ENCODE peak calls at places on chromosomes 16 and 17, in seven cellular contexts. One of them, this sample, is unnamed. For H3K4me1, the result is how much of the 10 kb centered on the place peaks cover.

GRCh38 chr16:56625943-56626654 is 518 bp downstream of the MT1E start:
- DNase-seq in sigmoid colon: peak
- DNase-seq in body of pancreas: peak
- DNase-seq in ovary: peak
- DNase-seq in HCT116: no peak
- DNase-seq in A549: no peak
- DNase-seq in spleen: no peak
- DNase-seq in this sample: peak

GRCh38 chr17:13539421-13539820 is 62.3 kb downstream of the HS3ST3A1 start:
- DNase-seq in sigmoid colon: no peak
- DNase-seq in body of pancreas: no peak
- DNase-seq in ovary: no peak
- DNase-seq in HCT116: no peak
- DNase-seq in A549: no peak
- DNase-seq in spleen: no peak
- DNase-seq in this sample: no peak

GRCh38 chr17:79804856-79805696 is 8.2 kb upstream of the CBX8 start:
- DNase-seq in sigmoid colon: no peak
- DNase-seq in body of pancreas: no peak
- DNase-seq in ovary: no peak
- DNase-seq in HCT116: no peak
- DNase-seq in A549: no peak
- DNase-seq in spleen: no peak
- DNase-seq in this sample: no peak

GRCh38 chr17:15456972-15457722 is 10.3 kb downstream of the CDRT4 start:
- DNase-seq in sigmoid colon: peak
- DNase-seq in body of pancreas: peak
- DNase-seq in ovary: peak
- DNase-seq in HCT116: no peak
- DNase-seq in A549: no peak
- DNase-seq in spleen: no peak
- DNase-seq in this sample: peak

GRCh38 chr16:49472598-49472997 is 99.0 kb downstream of the C16orf78 start:
- DNase-seq in sigmoid colon: peak
- DNase-seq in body of pancreas: no peak
- DNase-seq in ovary: peak
- DNase-seq in HCT116: no peak
- DNase-seq in A549: no peak
- DNase-seq in spleen: peak
- DNase-seq in this sample: no peak

GRCh38 chr17:69870091-69870530 is 204.9 kb upstream of the KCNJ16 start:
- DNase-seq in sigmoid colon: no peak
- DNase-seq in body of pancreas: no peak
- DNase-seq in ovary: no peak
- DNase-seq in HCT116: no peak
- DNase-seq in A549: no peak
- DNase-seq in spleen: no peak
- DNase-seq in this sample: no peak

GRCh38 chr17:79169366-79169765 is 94.7 kb downstream of the ENGASE start:
- DNase-seq in sigmoid colon: no peak
- DNase-seq in body of pancreas: no peak
- DNase-seq in ovary: no peak
- DNase-seq in HCT116: no peak
- DNase-seq in A549: no peak
- DNase-seq in spleen: no peak
- DNase-seq in this sample: no peak

GRCh38 chr17:67830440-67830839 is 5.1 kb downstream of the BPTF start:
- DNase-seq in sigmoid colon: no peak
- DNase-seq in body of pancreas: no peak
- DNase-seq in ovary: no peak
- DNase-seq in HCT116: no peak
- DNase-seq in A549: no peak
- DNase-seq in spleen: no peak
- DNase-seq in this sample: no peak

GRCh38 chr16:72060405-72060804 is 2.6 kb upstream of the HPR start:
- DNase-seq in sigmoid colon: no peak
- DNase-seq in body of pancreas: no peak
- DNase-seq in ovary: no peak
- DNase-seq in HCT116: no peak
- DNase-seq in A549: no peak
- DNase-seq in spleen: no peak
- DNase-seq in this sample: no peak

GRCh38 chr16:22326369-22326652 is 29.1 kb downstream of the POLR3E start:
- DNase-seq in sigmoid colon: no peak
- DNase-seq in body of pancreas: no peak
- DNase-seq in ovary: no peak
- DNase-seq in HCT116: no peak
- DNase-seq in A549: no peak
- DNase-seq in spleen: no peak
- DNase-seq in this sample: no peak

GRCh38 chr16:59192551-59193199 is 458.6 kb upstream of the GOT2 start:
- DNase-seq in sigmoid colon: no peak
- DNase-seq in body of pancreas: peak
- DNase-seq in ovary: no peak
- DNase-seq in HCT116: no peak
- DNase-seq in A549: no peak
- DNase-seq in spleen: no peak
- DNase-seq in this sample: no peak

GRCh38 chr16:52611817-52612673 is 65.1 kb upstream of the TOX3 start:
- DNase-seq in sigmoid colon: no peak
- DNase-seq in body of pancreas: peak
- DNase-seq in ovary: no peak
- DNase-seq in HCT116: no peak
- DNase-seq in A549: peak
- DNase-seq in spleen: no peak
- DNase-seq in this sample: no peak

GRCh38 chr17:61235821-61236197 is 163.8 kb upstream of the TBX2 start:
- DNase-seq in sigmoid colon: no peak
- DNase-seq in body of pancreas: no peak
- DNase-seq in ovary: no peak
- DNase-seq in HCT116: no peak
- DNase-seq in A549: no peak
- DNase-seq in spleen: no peak
- DNase-seq in this sample: peak

GRCh38 chr17:76949913-76950695 is 81.9 kb downstream of the MGAT5B start:
- DNase-seq in sigmoid colon: no peak
- DNase-seq in body of pancreas: no peak
- DNase-seq in ovary: no peak
- DNase-seq in HCT116: no peak
- DNase-seq in A549: no peak
- DNase-seq in spleen: no peak
- DNase-seq in this sample: no peak

GRCh38 chr17:66673668-66674276 is 161.1 kb upstream of the CACNG5 start:
- DNase-seq in sigmoid colon: peak
- DNase-seq in body of pancreas: peak
- DNase-seq in ovary: peak
- DNase-seq in HCT116: peak
- DNase-seq in A549: peak
- DNase-seq in spleen: no peak
- DNase-seq in this sample: peak

GRCh38 chr16:4884972-4885874 is 37.9 kb downstream of the UBN1 start:
- DNase-seq in sigmoid colon: no peak
- DNase-seq in body of pancreas: no peak
- DNase-seq in ovary: no peak
- DNase-seq in HCT116: no peak
- DNase-seq in A549: no peak
- DNase-seq in spleen: no peak
- DNase-seq in this sample: no peak

GRCh38 chr16:20879175-20880053 is 20.7 kb downstream of the DCUN1D3 start:
- DNase-seq in sigmoid colon: no peak
- DNase-seq in body of pancreas: no peak
- DNase-seq in ovary: no peak
- DNase-seq in HCT116: no peak
- DNase-seq in A549: peak
- DNase-seq in spleen: no peak
- DNase-seq in this sample: no peak

GRCh38 chr16:1074379-1074649 is 1.8 kb downstream of the SSTR5 start:
- DNase-seq in sigmoid colon: no peak
- DNase-seq in body of pancreas: no peak
- DNase-seq in ovary: no peak
- DNase-seq in HCT116: no peak
- DNase-seq in A549: no peak
- DNase-seq in spleen: no peak
- DNase-seq in this sample: no peak

GRCh38 chr17:9987779-9988585 is 82.9 kb upstream of the RCVRN start:
- DNase-seq in sigmoid colon: no peak
- DNase-seq in body of pancreas: peak
- DNase-seq in ovary: no peak
- DNase-seq in HCT116: no peak
- DNase-seq in A549: peak
- DNase-seq in spleen: peak
- DNase-seq in this sample: peak

GRCh38 chr16:735982-736453 is 4.8 kb downstream of the CIAO3 start:
- DNase-seq in sigmoid colon: no peak
- DNase-seq in body of pancreas: no peak
- DNase-seq in ovary: no peak
- DNase-seq in HCT116: no peak
- DNase-seq in A549: no peak
- DNase-seq in spleen: no peak
- DNase-seq in this sample: no peak

GRCh38 chr16:88856122-88856827 is 472 bp downstream of the GALNS start:
- DNase-seq in sigmoid colon: peak
- DNase-seq in body of pancreas: peak
- DNase-seq in ovary: peak
- DNase-seq in HCT116: no peak
- DNase-seq in A549: no peak
- DNase-seq in spleen: peak
- DNase-seq in this sample: no peak

GRCh38 chr16:1493746-1494094 is 560 bp downstream of the TELO2 start:
- DNase-seq in sigmoid colon: no peak
- DNase-seq in body of pancreas: no peak
- DNase-seq in ovary: no peak
- DNase-seq in HCT116: no peak
- DNase-seq in A549: peak
- DNase-seq in spleen: peak
- DNase-seq in this sample: no peak

GRCh38 chr16:57757326-57757786 is 21.8 kb downstream of the KATNB1 start:
- DNase-seq in sigmoid colon: peak
- DNase-seq in body of pancreas: peak
- DNase-seq in ovary: peak
- DNase-seq in HCT116: no peak
- DNase-seq in A549: peak
- DNase-seq in spleen: peak
- DNase-seq in this sample: peak

GRCh38 chr16:79533292-79533691 is 67.2 kb downstream of the MAF start:
- DNase-seq in sigmoid colon: no peak
- DNase-seq in body of pancreas: no peak
- DNase-seq in ovary: no peak
- DNase-seq in HCT116: no peak
- DNase-seq in A549: no peak
- DNase-seq in spleen: no peak
- DNase-seq in this sample: no peak

GRCh38 chr17:31693433-31694210 is 165.4 kb downstream of the COPRS start:
- DNase-seq in sigmoid colon: no peak
- DNase-seq in body of pancreas: no peak
- DNase-seq in ovary: no peak
- DNase-seq in HCT116: no peak
- DNase-seq in A549: no peak
- DNase-seq in spleen: no peak
- DNase-seq in this sample: no peak

GRCh38 chr16:3637371-3637923 is 17.0 kb upstream of the DNASE1 start:
- DNase-seq in sigmoid colon: peak
- DNase-seq in body of pancreas: no peak
- DNase-seq in ovary: no peak
- DNase-seq in HCT116: no peak
- DNase-seq in A549: no peak
- DNase-seq in spleen: peak
- DNase-seq in this sample: peak
- TF ChIP-seq POLR2A in sigmoid colon: no peak
- TF ChIP-seq POLR2A in body of pancreas: no peak
- TF ChIP-seq POLR2A in ovary: no peak
- TF ChIP-seq POLR2A in HCT116: no peak
- TF ChIP-seq POLR2A in A549: no peak
- TF ChIP-seq POLR2A in spleen: no peak
- TF ChIP-seq POLR2A in this sample: no peak

DNA sequence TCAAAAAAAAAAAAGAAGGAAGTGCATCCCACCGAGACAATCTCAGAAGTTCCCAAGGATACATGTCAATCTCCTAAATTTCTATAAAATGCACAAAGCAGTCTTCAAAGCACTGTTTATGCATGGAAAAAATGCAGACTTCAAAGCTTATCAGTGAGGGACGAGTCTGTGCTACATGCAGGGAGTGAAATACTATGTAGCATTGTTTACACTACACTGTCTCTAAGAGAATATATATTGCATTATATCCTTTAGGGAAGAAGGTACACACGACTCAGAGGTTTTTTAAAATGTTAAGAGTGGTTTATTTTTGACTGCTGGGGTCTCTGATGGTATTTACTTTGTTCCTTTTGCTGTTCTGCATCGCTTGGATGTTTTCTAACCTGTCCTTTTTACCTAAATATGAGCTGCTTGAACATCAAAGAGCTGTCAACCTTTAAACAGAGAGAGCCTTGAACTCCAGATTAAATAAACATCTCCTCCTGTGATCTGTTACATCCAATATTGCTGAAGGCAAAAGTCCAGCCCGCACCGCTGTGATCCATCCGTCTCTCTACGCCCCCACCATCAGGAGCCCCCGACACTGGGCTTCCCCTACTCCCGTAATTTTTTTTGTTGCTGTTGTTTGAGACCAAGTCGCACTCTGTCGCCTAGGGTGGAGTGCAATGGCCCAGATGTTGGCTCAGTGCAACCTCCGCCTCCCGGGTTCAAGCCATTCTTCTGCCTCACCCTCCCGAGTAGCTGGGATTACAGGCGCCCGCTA is 1.4 kb downstream of the FBXO31 start:
- DNase-seq in sigmoid colon: peak
- DNase-seq in body of pancreas: no peak
- DNase-seq in ovary: no peak
- DNase-seq in HCT116: no peak
- DNase-seq in A549: no peak
- DNase-seq in spleen: no peak
- DNase-seq in this sample: no peak
- H3K4me1 ChIP-seq in sigmoid colon: half or more
- H3K4me1 ChIP-seq in body of pancreas: half or more
- H3K4me1 ChIP-seq in ovary: under half
- H3K4me1 ChIP-seq in HCT116: under half
- H3K4me1 ChIP-seq in A549: under half
- H3K4me1 ChIP-seq in spleen: half or more
- H3K4me1 ChIP-seq in this sample: under half

GRCh38 chr16:12535535-12536411 is 267.9 kb downstream of the CPPED1 start:
- DNase-seq in sigmoid colon: no peak
- DNase-seq in body of pancreas: no peak
- DNase-seq in ovary: no peak
- DNase-seq in HCT116: no peak
- DNase-seq in A549: no peak
- DNase-seq in spleen: no peak
- DNase-seq in this sample: no peak
- TF ChIP-seq POLR2A in sigmoid colon: no peak
- TF ChIP-seq POLR2A in body of pancreas: no peak
- TF ChIP-seq POLR2A in ovary: no peak
- TF ChIP-seq POLR2A in HCT116: no peak
- TF ChIP-seq POLR2A in A549: no peak
- TF ChIP-seq POLR2A in spleen: no peak
- TF ChIP-seq POLR2A in this sample: no peak

DNA sequence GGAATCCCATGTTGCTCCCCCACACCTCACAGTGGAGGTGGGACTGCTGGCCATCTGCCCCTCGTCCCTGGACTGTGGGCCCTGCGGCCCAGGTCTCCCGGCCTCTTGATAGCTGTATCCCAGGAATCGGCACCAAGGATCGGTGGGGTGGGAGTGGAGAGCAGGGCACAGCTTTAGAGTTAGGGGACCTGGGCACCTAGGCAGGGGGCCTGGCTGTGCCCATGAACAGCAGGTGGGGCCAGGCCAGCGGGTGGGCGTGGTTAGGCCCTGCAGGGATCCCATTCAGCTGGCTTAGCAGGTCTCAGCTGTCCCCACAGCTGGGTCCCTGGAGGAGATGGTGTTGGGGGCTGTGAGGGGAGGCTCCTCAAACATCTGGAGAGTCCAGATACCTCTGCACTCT is 49.2 kb downstream of the SREBF1 start:
- DNase-seq in sigmoid colon: no peak
- DNase-seq in body of pancreas: no peak
- DNase-seq in ovary: no peak
- DNase-seq in HCT116: no peak
- DNase-seq in A549: no peak
- DNase-seq in spleen: no peak
- DNase-seq in this sample: no peak
- H3K4me1 ChIP-seq in sigmoid colon: half or more
- H3K4me1 ChIP-seq in body of pancreas: half or more
- H3K4me1 ChIP-seq in ovary: under half
- H3K4me1 ChIP-seq in HCT116: under half
- H3K4me1 ChIP-seq in A549: half or more
- H3K4me1 ChIP-seq in spleen: half or more
- H3K4me1 ChIP-seq in this sample: under half